ENCODE peak calls at places on chromosomes 11 and 22, in four cellular contexts. One of them, this sample, is unnamed.

GRCh38 chr22:28887725-28888459 is 4.5 kb downstream of the ZNRF3 start:
- DNase-seq in brain microvascular endothelial cell: no peak
- DNase-seq in activated CD8-positive, alpha-beta memory T cell treated with anti-CD3 and anti-CD28 coated beads for 4 hours: no peak
- DNase-seq in T47D: no peak
- DNase-seq in this sample: no peak

GRCh38 chr11:80955588-80955987 is 1514.8 kb upstream of the TENM4 start:
- DNase-seq in brain microvascular endothelial cell: no peak
- DNase-seq in activated CD8-positive, alpha-beta memory T cell treated with anti-CD3 and anti-CD28 coated beads for 4 hours: no peak
- DNase-seq in T47D: no peak
- DNase-seq in this sample: no peak

GRCh38 chr11:128341280-128341679 is 246.1 kb downstream of the ETS1 start:
- DNase-seq in brain microvascular endothelial cell: no peak
- DNase-seq in activated CD8-positive, alpha-beta memory T cell treated with anti-CD3 and anti-CD28 coated beads for 4 hours: no peak
- DNase-seq in T47D: no peak
- DNase-seq in this sample: peak

GRCh38 chr11:6413791-6414231 is 5.1 kb downstream of the APBB1 start:
- DNase-seq in brain microvascular endothelial cell: no peak
- DNase-seq in activated CD8-positive, alpha-beta memory T cell treated with anti-CD3 and anti-CD28 coated beads for 4 hours: peak
- DNase-seq in T47D: no peak
- DNase-seq in this sample: peak

GRCh38 chr22:46011627-46012181 is 34.7 kb upstream of the WNT7B start:
- DNase-seq in brain microvascular endothelial cell: no peak
- DNase-seq in activated CD8-positive, alpha-beta memory T cell treated with anti-CD3 and anti-CD28 coated beads for 4 hours: no peak
- DNase-seq in T47D: no peak
- DNase-seq in this sample: no peak

GRCh38 chr11:104663190-104664140 is 234.8 kb downstream of the CASP12 start:
- DNase-seq in brain microvascular endothelial cell: no peak
- DNase-seq in activated CD8-positive, alpha-beta memory T cell treated with anti-CD3 and anti-CD28 coated beads for 4 hours: no peak
- DNase-seq in T47D: no peak
- DNase-seq in this sample: no peak

GRCh38 chr11:71543866-71544265 is 4.4 kb upstream of the KRTAP5-9 start:
- DNase-seq in brain microvascular endothelial cell: no peak
- DNase-seq in activated CD8-positive, alpha-beta memory T cell treated with anti-CD3 and anti-CD28 coated beads for 4 hours: no peak
- DNase-seq in T47D: no peak
- DNase-seq in this sample: no peak

GRCh38 chr22:46897246-46897623 is 134.8 kb downstream of the TBC1D22A start:
- DNase-seq in brain microvascular endothelial cell: no peak
- DNase-seq in activated CD8-positive, alpha-beta memory T cell treated with anti-CD3 and anti-CD28 coated beads for 4 hours: no peak
- DNase-seq in T47D: no peak
- DNase-seq in this sample: no peak

GRCh38 chr22:28021116-28021997 is 102.3 kb upstream of the PITPNB start:
- DNase-seq in brain microvascular endothelial cell: no peak
- DNase-seq in activated CD8-positive, alpha-beta memory T cell treated with anti-CD3 and anti-CD28 coated beads for 4 hours: no peak
- DNase-seq in T47D: no peak
- DNase-seq in this sample: no peak

GRCh38 chr22:39236321-39237275 is 8.2 kb downstream of the PDGFB start:
- DNase-seq in brain microvascular endothelial cell: peak
- DNase-seq in activated CD8-positive, alpha-beta memory T cell treated with anti-CD3 and anti-CD28 coated beads for 4 hours: no peak
- DNase-seq in T47D: no peak
- DNase-seq in this sample: peak

GRCh38 chr11:128884054-128884453 is 7.1 kb upstream of the KCNJ5 start:
- DNase-seq in brain microvascular endothelial cell: no peak
- DNase-seq in activated CD8-positive, alpha-beta memory T cell treated with anti-CD3 and anti-CD28 coated beads for 4 hours: no peak
- DNase-seq in T47D: no peak
- DNase-seq in this sample: no peak

GRCh38 chr11:80155412-80156017 is 714.7 kb upstream of the TENM4 start:
- DNase-seq in brain microvascular endothelial cell: peak
- DNase-seq in activated CD8-positive, alpha-beta memory T cell treated with anti-CD3 and anti-CD28 coated beads for 4 hours: no peak
- DNase-seq in T47D: no peak
- DNase-seq in this sample: no peak

GRCh38 chr22:37121887-37122591 is 12.5 kb upstream of the TMPRSS6 start:
- DNase-seq in brain microvascular endothelial cell: no peak
- DNase-seq in activated CD8-positive, alpha-beta memory T cell treated with anti-CD3 and anti-CD28 coated beads for 4 hours: peak
- DNase-seq in T47D: no peak
- DNase-seq in this sample: peak

GRCh38 chr11:2164081-2164480 is 3.1 kb upstream of the INS start:
- DNase-seq in brain microvascular endothelial cell: no peak
- DNase-seq in activated CD8-positive, alpha-beta memory T cell treated with anti-CD3 and anti-CD28 coated beads for 4 hours: no peak
- DNase-seq in T47D: no peak
- DNase-seq in this sample: no peak

GRCh38 chr11:86632499-86633269 is 39.7 kb downstream of the ME3 start:
- DNase-seq in brain microvascular endothelial cell: peak
- DNase-seq in activated CD8-positive, alpha-beta memory T cell treated with anti-CD3 and anti-CD28 coated beads for 4 hours: no peak
- DNase-seq in T47D: no peak
- DNase-seq in this sample: no peak

GRCh38 chr22:19554834-19555404 is 30.7 kb upstream of the CLDN5 start:
- DNase-seq in brain microvascular endothelial cell: peak
- DNase-seq in activated CD8-positive, alpha-beta memory T cell treated with anti-CD3 and anti-CD28 coated beads for 4 hours: no peak
- DNase-seq in T47D: peak
- DNase-seq in this sample: no peak

GRCh38 chr22:27935897-27936296 is 16.8 kb upstream of the PITPNB start:
- DNase-seq in brain microvascular endothelial cell: no peak
- DNase-seq in activated CD8-positive, alpha-beta memory T cell treated with anti-CD3 and anti-CD28 coated beads for 4 hours: no peak
- DNase-seq in T47D: no peak
- DNase-seq in this sample: no peak

GRCh38 chr22:27641049-27641790 is 160.3 kb downstream of the MN1 start:
- DNase-seq in brain microvascular endothelial cell: no peak
- DNase-seq in activated CD8-positive, alpha-beta memory T cell treated with anti-CD3 and anti-CD28 coated beads for 4 hours: no peak
- DNase-seq in T47D: no peak
- DNase-seq in this sample: no peak

GRCh38 chr11:10303558-10304363 is 1.1 kb upstream of the ADM start:
- DNase-seq in brain microvascular endothelial cell: peak
- DNase-seq in activated CD8-positive, alpha-beta memory T cell treated with anti-CD3 and anti-CD28 coated beads for 4 hours: no peak
- DNase-seq in T47D: peak
- DNase-seq in this sample: no peak

GRCh38 chr11:16902182-16902581 is 112.0 kb downstream of the PLEKHA7 start:
- DNase-seq in brain microvascular endothelial cell: no peak
- DNase-seq in activated CD8-positive, alpha-beta memory T cell treated with anti-CD3 and anti-CD28 coated beads for 4 hours: no peak
- DNase-seq in T47D: no peak
- DNase-seq in this sample: no peak

GRCh38 chr11:113862430-113862829 is 12.9 kb downstream of the USP28 start:
- DNase-seq in brain microvascular endothelial cell: peak
- DNase-seq in activated CD8-positive, alpha-beta memory T cell treated with anti-CD3 and anti-CD28 coated beads for 4 hours: no peak
- DNase-seq in T47D: no peak
- DNase-seq in this sample: no peak

GRCh38 chr22:39308614-39309363 is 10.6 kb downstream of the RPL3 start:
- DNase-seq in brain microvascular endothelial cell: peak
- DNase-seq in activated CD8-positive, alpha-beta memory T cell treated with anti-CD3 and anti-CD28 coated beads for 4 hours: no peak
- DNase-seq in T47D: no peak
- DNase-seq in this sample: no peak

GRCh38 chr11:83069441-83070043 is 2.2 kb downstream of the RAB30 start:
- DNase-seq in brain microvascular endothelial cell: no peak
- DNase-seq in activated CD8-positive, alpha-beta memory T cell treated with anti-CD3 and anti-CD28 coated beads for 4 hours: no peak
- DNase-seq in T47D: no peak
- DNase-seq in this sample: no peak

GRCh38 chr11:60905551-60906113 is 753 bp downstream of the PRPF19 start:
- DNase-seq in brain microvascular endothelial cell: no peak
- DNase-seq in activated CD8-positive, alpha-beta memory T cell treated with anti-CD3 and anti-CD28 coated beads for 4 hours: no peak
- DNase-seq in T47D: no peak
- DNase-seq in this sample: no peak

GRCh38 chr22:44429941-44430587 is 68.0 kb downstream of the RTL6 start:
- DNase-seq in brain microvascular endothelial cell: no peak
- DNase-seq in activated CD8-positive, alpha-beta memory T cell treated with anti-CD3 and anti-CD28 coated beads for 4 hours: no peak
- DNase-seq in T47D: no peak
- DNase-seq in this sample: no peak

GRCh38 chr22:37374571-37374970 is 52.7 kb downstream of the ELFN2 start:
- DNase-seq in brain microvascular endothelial cell: no peak
- DNase-seq in activated CD8-positive, alpha-beta memory T cell treated with anti-CD3 and anti-CD28 coated beads for 4 hours: no peak
- DNase-seq in T47D: no peak
- DNase-seq in this sample: no peak

This sample was measured in effector memory CD4-positive, alpha-beta T cell.